ENCODE peak calls at places on chromosomes 6 and 20, in eight cellular contexts. One of them, this sample, is unnamed.
A peak's percentile ranks its signal among the peaks of the same experiment; 100 is the strongest.

GRCh38 chr6:71408966-71409723 is 120.5 kb downstream of the OGFRL1 start:
- DNase-seq in B cell: no peak
- DNase-seq in GM12878: no peak
- DNase-seq in CD4-positive, alpha-beta T cell: no peak
- DNase-seq in uterus: no peak
- DNase-seq in MCF 10A: no peak
- DNase-seq in SK-N-SH: no peak
- DNase-seq in endothelial cell: no peak
- DNase-seq in this sample: no peak

GRCh38 chr6:81950877-81951276 is 198.4 kb upstream of the TENT5A start:
- DNase-seq in SK-N-SH: no peak
- DNase-seq in uterus: no peak
- DNase-seq in MCF 10A: no peak
- DNase-seq in B cell: no peak
- DNase-seq in endothelial cell: no peak
- DNase-seq in CD4-positive, alpha-beta T cell: no peak
- DNase-seq in GM12878: peak; percentile 54
- DNase-seq in this sample: no peak

GRCh38 chr6:116218172-116218633 is 35.7 kb downstream of the TSPYL4 start:
- DNase-seq in MCF 10A: no peak
- DNase-seq in GM12878: no peak
- DNase-seq in uterus: no peak
- DNase-seq in endothelial cell: no peak
- DNase-seq in CD4-positive, alpha-beta T cell: no peak
- DNase-seq in B cell: no peak
- DNase-seq in SK-N-SH: no peak
- DNase-seq in this sample: no peak

GRCh38 chr20:53785320-53785719 is 191.7 kb upstream of the ZNF217 start:
- DNase-seq in SK-N-SH: no peak
- DNase-seq in B cell: no peak
- DNase-seq in MCF 10A: no peak
- DNase-seq in GM12878: no peak
- DNase-seq in CD4-positive, alpha-beta T cell: no peak
- DNase-seq in uterus: no peak
- DNase-seq in endothelial cell: no peak
- DNase-seq in this sample: no peak

GRCh38 chr6:35547666-35548065 is 35.0 kb upstream of the TULP1 start:
- DNase-seq in uterus: no peak
- DNase-seq in GM12878: no peak
- DNase-seq in endothelial cell: no peak
- DNase-seq in SK-N-SH: no peak
- DNase-seq in CD4-positive, alpha-beta T cell: no peak
- DNase-seq in MCF 10A: no peak
- DNase-seq in B cell: no peak
- DNase-seq in this sample: no peak

GRCh38 chr20:58086763-58087566 is 141.5 kb downstream of the ANKRD60 start:
- DNase-seq in uterus: peak; percentile 6
- DNase-seq in B cell: no peak
- DNase-seq in endothelial cell: peak; percentile 62
- DNase-seq in SK-N-SH: peak; percentile 76
- DNase-seq in CD4-positive, alpha-beta T cell: no peak
- DNase-seq in GM12878: no peak
- DNase-seq in MCF 10A: peak; percentile 60
- DNase-seq in this sample: no peak

GRCh38 chr6:12266571-12266970 is 23.6 kb upstream of the EDN1 start:
- DNase-seq in endothelial cell: no peak
- DNase-seq in uterus: no peak
- DNase-seq in MCF 10A: peak; percentile 65
- DNase-seq in B cell: no peak
- DNase-seq in GM12878: no peak
- DNase-seq in SK-N-SH: no peak
- DNase-seq in CD4-positive, alpha-beta T cell: no peak
- DNase-seq in this sample: no peak

GRCh38 chr6:41416165-41416837 is 80.9 kb downstream of the NCR2 start:
- DNase-seq in endothelial cell: no peak
- DNase-seq in uterus: no peak
- DNase-seq in SK-N-SH: peak; percentile 54
- DNase-seq in MCF 10A: no peak
- DNase-seq in CD4-positive, alpha-beta T cell: no peak
- DNase-seq in GM12878: no peak
- DNase-seq in B cell: no peak
- DNase-seq in this sample: no peak

GRCh38 chr6:151682922-151683321 is 124.6 kb upstream of the ESR1 start:
- DNase-seq in SK-N-SH: no peak
- DNase-seq in MCF 10A: no peak
- DNase-seq in GM12878: no peak
- DNase-seq in endothelial cell: no peak
- DNase-seq in CD4-positive, alpha-beta T cell: no peak
- DNase-seq in B cell: no peak
- DNase-seq in uterus: no peak
- DNase-seq in this sample: no peak

GRCh38 chr6:78947962-78948361 is 80.6 kb downstream of the IRAK1BP1 start:
- DNase-seq in B cell: no peak
- DNase-seq in GM12878: no peak
- DNase-seq in uterus: no peak
- DNase-seq in SK-N-SH: no peak
- DNase-seq in MCF 10A: peak; percentile 25
- DNase-seq in CD4-positive, alpha-beta T cell: no peak
- DNase-seq in endothelial cell: no peak
- DNase-seq in this sample: no peak

GRCh38 chr6:44072959-44073611 is 54.2 kb downstream of the MRPL14 start:
- DNase-seq in SK-N-SH: peak; percentile 95
- DNase-seq in uterus: peak; percentile 77
- DNase-seq in GM12878: no peak
- DNase-seq in endothelial cell: peak; percentile 82
- DNase-seq in MCF 10A: peak; percentile 75
- DNase-seq in B cell: no peak
- DNase-seq in CD4-positive, alpha-beta T cell: peak; percentile 69
- DNase-seq in this sample: peak; percentile 68

GRCh38 chr20:63739129-63740069 is at the start of gene SLC2A4RG:
- DNase-seq in uterus: peak; percentile 72
- DNase-seq in B cell: peak; percentile 62
- DNase-seq in MCF 10A: peak; percentile 76
- DNase-seq in GM12878: no peak
- DNase-seq in CD4-positive, alpha-beta T cell: peak; percentile 65
- DNase-seq in SK-N-SH: peak; percentile 99
- DNase-seq in endothelial cell: peak; percentile 75
- DNase-seq in this sample: peak; percentile 53

GRCh38 chr6:75317503-75318206 is 33.1 kb upstream of the TMEM30A start:
- DNase-seq in GM12878: no peak
- DNase-seq in endothelial cell: no peak
- DNase-seq in SK-N-SH: no peak
- DNase-seq in CD4-positive, alpha-beta T cell: no peak
- DNase-seq in uterus: no peak
- DNase-seq in B cell: no peak
- DNase-seq in MCF 10A: no peak
- DNase-seq in this sample: no peak

GRCh38 chr20:36575066-36575743 is 1.8 kb downstream of the TGIF2 start:
- DNase-seq in uterus: peak; percentile 77
- DNase-seq in CD4-positive, alpha-beta T cell: no peak
- DNase-seq in GM12878: no peak
- DNase-seq in SK-N-SH: peak; percentile 81
- DNase-seq in endothelial cell: peak; percentile 18
- DNase-seq in MCF 10A: peak; percentile 86
- DNase-seq in B cell: peak; percentile 44
- DNase-seq in this sample: peak; percentile 27

DNA sequence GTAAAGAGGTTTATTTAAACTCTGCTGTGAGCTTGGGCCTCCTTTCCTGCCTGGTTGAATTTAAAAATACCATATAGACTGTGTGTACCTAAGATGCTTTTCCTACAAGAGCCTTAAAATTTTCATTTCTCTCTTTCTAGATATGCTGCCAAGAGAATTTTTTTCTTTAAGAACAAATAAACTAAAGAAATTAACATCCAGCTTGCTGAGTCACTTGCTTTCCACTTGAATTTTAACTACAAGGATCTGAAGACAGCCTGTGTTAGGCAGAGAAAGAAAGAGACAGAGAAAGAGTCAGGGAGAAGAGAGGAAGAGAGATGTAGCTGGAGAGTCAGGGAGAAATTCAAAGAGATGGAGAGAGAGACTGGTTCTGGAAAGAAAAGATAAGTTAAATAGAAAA is 18.3 kb upstream of the SNAP25 start:
- DNase-seq in endothelial cell: no peak
- DNase-seq in CD4-positive, alpha-beta T cell: no peak
- DNase-seq in GM12878: no peak
- DNase-seq in MCF 10A: no peak
- DNase-seq in B cell: no peak
- DNase-seq in SK-N-SH: no peak
- DNase-seq in uterus: no peak
- DNase-seq in this sample: no peak
- TF ChIP-seq CTCF in endothelial cell: no peak
- TF ChIP-seq CTCF in CD4-positive, alpha-beta T cell: no peak
- TF ChIP-seq CTCF in GM12878: no peak
- TF ChIP-seq CTCF in MCF 10A: no peak
- TF ChIP-seq CTCF in B cell: no peak
- TF ChIP-seq CTCF in SK-N-SH: no peak
- TF ChIP-seq CTCF in uterus: no peak
- TF ChIP-seq CTCF in this sample: no peak

GRCh38 chr20:34468956-34469355 is 47.3 kb upstream of the DYNLRB1 start:
- DNase-seq in MCF 10A: no peak
- DNase-seq in B cell: no peak
- DNase-seq in endothelial cell: no peak
- DNase-seq in GM12878: no peak
- DNase-seq in CD4-positive, alpha-beta T cell: no peak
- DNase-seq in SK-N-SH: no peak
- DNase-seq in uterus: no peak
- DNase-seq in this sample: no peak

GRCh38 chr20:34475979-34476736 is 40.1 kb upstream of the DYNLRB1 start:
- DNase-seq in B cell: peak; percentile 43
- DNase-seq in SK-N-SH: peak; percentile 81
- DNase-seq in CD4-positive, alpha-beta T cell: peak; percentile 1
- DNase-seq in endothelial cell: peak; percentile 19
- DNase-seq in MCF 10A: peak; percentile 17
- DNase-seq in GM12878: no peak
- DNase-seq in uterus: peak; percentile 28
- DNase-seq in this sample: peak; percentile 49

GRCh38 chr20:34472246-34472925 is 43.8 kb upstream of the DYNLRB1 start:
- DNase-seq in CD4-positive, alpha-beta T cell: no peak
- DNase-seq in MCF 10A: peak; percentile 30
- DNase-seq in B cell: no peak
- DNase-seq in uterus: no peak
- DNase-seq in endothelial cell: no peak
- DNase-seq in GM12878: no peak
- DNase-seq in SK-N-SH: no peak
- DNase-seq in this sample: no peak

DNA sequence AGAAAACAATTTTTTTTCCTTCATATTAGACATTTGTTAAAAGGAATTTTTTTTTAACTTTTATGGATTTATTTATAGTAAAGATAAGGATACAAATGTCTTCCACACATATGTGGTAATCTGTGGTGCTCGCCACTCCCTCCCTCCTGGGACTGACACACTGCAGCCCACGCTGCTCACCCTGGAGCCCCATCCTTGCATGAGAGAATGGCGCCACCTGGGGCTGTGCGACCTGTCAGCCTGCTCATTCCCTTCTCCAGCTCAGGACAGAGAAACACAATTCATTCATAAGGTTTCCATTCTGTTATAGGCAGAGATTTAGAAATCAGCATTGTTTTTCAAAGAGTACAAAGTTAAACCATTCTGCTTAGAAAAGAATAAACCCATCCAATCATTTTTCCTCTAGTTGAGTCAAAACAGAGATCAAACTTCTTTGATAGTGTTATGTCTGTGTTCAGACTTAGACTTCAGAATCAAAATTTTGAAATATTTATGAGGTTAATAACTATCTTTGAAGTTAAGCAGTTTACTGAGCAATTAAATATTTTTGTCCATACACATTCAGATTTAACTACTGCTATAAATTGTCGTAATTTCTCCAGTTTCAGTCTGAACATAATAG is 42.8 kb upstream of the DYNLRB1 start:
- DNase-seq in uterus: peak; percentile 40
- DNase-seq in SK-N-SH: peak; percentile 73
- DNase-seq in B cell: peak; percentile 44
- DNase-seq in GM12878: no peak
- DNase-seq in CD4-positive, alpha-beta T cell: peak; percentile 19
- DNase-seq in MCF 10A: peak; percentile 59
- DNase-seq in endothelial cell: peak; percentile 55
- DNase-seq in this sample: no peak
- TF ChIP-seq CTCF in uterus: peak; percentile 37
- TF ChIP-seq CTCF in SK-N-SH: peak; percentile 55
- TF ChIP-seq CTCF in B cell: peak; percentile 40
- TF ChIP-seq CTCF in GM12878: peak; percentile 50
- TF ChIP-seq CTCF in CD4-positive, alpha-beta T cell: peak; percentile 9
- TF ChIP-seq CTCF in MCF 10A: peak; percentile 36
- TF ChIP-seq CTCF in endothelial cell: no peak
- TF ChIP-seq CTCF in this sample: no peak

GRCh38 chr6:31008165-31008564 is 2.1 kb upstream of the MUC22 start:
- DNase-seq in SK-N-SH: no peak
- DNase-seq in MCF 10A: no peak
- DNase-seq in B cell: no peak
- DNase-seq in uterus: no peak
- DNase-seq in endothelial cell: no peak
- DNase-seq in CD4-positive, alpha-beta T cell: no peak
- DNase-seq in GM12878: no peak
- DNase-seq in this sample: no peak
- TF ChIP-seq CTCF in SK-N-SH: peak; percentile 44
- TF ChIP-seq CTCF in MCF 10A: no peak
- TF ChIP-seq CTCF in B cell: no peak
- TF ChIP-seq CTCF in uterus: no peak
- TF ChIP-seq CTCF in endothelial cell: no peak
- TF ChIP-seq CTCF in CD4-positive, alpha-beta T cell: no peak
- TF ChIP-seq CTCF in GM12878: no peak
- TF ChIP-seq CTCF in this sample: no peak

GRCh38 chr6:131082335-131082734 is 19.3 kb upstream of the EPB41L2 start:
- DNase-seq in uterus: no peak
- DNase-seq in CD4-positive, alpha-beta T cell: no peak
- DNase-seq in endothelial cell: no peak
- DNase-seq in GM12878: no peak
- DNase-seq in SK-N-SH: no peak
- DNase-seq in B cell: no peak
- DNase-seq in MCF 10A: no peak
- DNase-seq in this sample: no peak

GRCh38 chr6:131080084-131080483 is 17.0 kb upstream of the EPB41L2 start:
- DNase-seq in MCF 10A: no peak
- DNase-seq in B cell: no peak
- DNase-seq in uterus: no peak
- DNase-seq in CD4-positive, alpha-beta T cell: no peak
- DNase-seq in GM12878: no peak
- DNase-seq in endothelial cell: no peak
- DNase-seq in SK-N-SH: no peak
- DNase-seq in this sample: no peak

GRCh38 chr6:131083687-131084086 is 20.6 kb upstream of the EPB41L2 start:
- DNase-seq in endothelial cell: no peak
- DNase-seq in GM12878: no peak
- DNase-seq in CD4-positive, alpha-beta T cell: no peak
- DNase-seq in B cell: no peak
- DNase-seq in MCF 10A: no peak
- DNase-seq in SK-N-SH: no peak
- DNase-seq in uterus: no peak
- DNase-seq in this sample: no peak

DNA sequence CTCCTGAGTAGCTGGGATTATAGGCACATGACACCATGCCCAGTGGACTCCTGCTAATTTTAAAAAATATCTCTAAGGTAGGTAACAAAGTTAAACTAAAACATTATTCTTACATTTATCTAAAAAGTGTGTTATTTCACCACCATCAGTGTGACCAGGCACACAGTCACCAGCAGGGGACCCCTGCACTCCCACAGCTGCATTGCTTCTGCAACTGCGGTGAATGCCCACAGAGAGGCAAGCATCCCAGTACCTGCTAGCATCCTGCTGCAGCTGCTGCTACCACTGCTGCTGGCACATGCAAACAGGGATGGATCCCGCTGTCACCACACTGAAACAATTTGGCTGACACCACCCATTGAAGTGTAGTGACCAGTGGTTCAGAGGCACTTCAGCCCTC is 21.9 kb upstream of the EPB41L2 start:
- DNase-seq in B cell: no peak
- DNase-seq in GM12878: no peak
- DNase-seq in CD4-positive, alpha-beta T cell: no peak
- DNase-seq in endothelial cell: no peak
- DNase-seq in uterus: no peak
- DNase-seq in SK-N-SH: no peak
- DNase-seq in MCF 10A: no peak
- DNase-seq in this sample: no peak
- TF ChIP-seq CTCF in B cell: no peak
- TF ChIP-seq CTCF in GM12878: no peak
- TF ChIP-seq CTCF in CD4-positive, alpha-beta T cell: no peak
- TF ChIP-seq CTCF in endothelial cell: no peak
- TF ChIP-seq CTCF in uterus: no peak
- TF ChIP-seq CTCF in SK-N-SH: no peak
- TF ChIP-seq CTCF in MCF 10A: no peak
- TF ChIP-seq CTCF in this sample: no peak